ENCODE peak calls at places on chromosomes 3 and 15, in seven cellular contexts. One of them, this sample, is unnamed.

GRCh38 chr3:59555593-59556315 is 505.9 kb upstream of the CFAP20DC start:
- DNase-seq in stomach: no peak
- DNase-seq in GM13976: no peak
- DNase-seq in neural crest cell: no peak
- DNase-seq in AG04450: no peak
- DNase-seq in pancreas: no peak
- DNase-seq in NB4: no peak
- DNase-seq in this sample: peak

GRCh38 chr3:94972066-94972465 is 909.2 kb downstream of the NSUN3 start:
- DNase-seq in stomach: no peak
- DNase-seq in GM13976: no peak
- DNase-seq in neural crest cell: no peak
- DNase-seq in AG04450: no peak
- DNase-seq in pancreas: no peak
- DNase-seq in NB4: peak
- DNase-seq in this sample: no peak

GRCh38 chr3:165895919-165896318 is 58.7 kb upstream of the BCHE start:
- DNase-seq in stomach: no peak
- DNase-seq in GM13976: no peak
- DNase-seq in neural crest cell: peak
- DNase-seq in AG04450: no peak
- DNase-seq in pancreas: no peak
- DNase-seq in NB4: peak
- DNase-seq in this sample: no peak

GRCh38 chr3:100238599-100238998 is 22.2 kb upstream of the TBC1D23 start:
- DNase-seq in stomach: no peak
- DNase-seq in GM13976: no peak
- DNase-seq in neural crest cell: no peak
- DNase-seq in AG04450: no peak
- DNase-seq in pancreas: no peak
- DNase-seq in NB4: no peak
- DNase-seq in this sample: no peak

GRCh38 chr3:47605646-47606045 is 27.0 kb upstream of the CSPG5 start:
- DNase-seq in stomach: no peak
- DNase-seq in GM13976: no peak
- DNase-seq in neural crest cell: no peak
- DNase-seq in AG04450: no peak
- DNase-seq in pancreas: no peak
- DNase-seq in NB4: no peak
- DNase-seq in this sample: no peak

GRCh38 chr3:120180731-120181412 is 86.6 kb upstream of the GSK3B start:
- DNase-seq in stomach: no peak
- DNase-seq in GM13976: no peak
- DNase-seq in neural crest cell: no peak
- DNase-seq in AG04450: no peak
- DNase-seq in pancreas: no peak
- DNase-seq in NB4: no peak
- DNase-seq in this sample: no peak

GRCh38 chr3:38907426-38907825 is 91.4 kb upstream of the SCN10A start:
- DNase-seq in stomach: no peak
- DNase-seq in GM13976: no peak
- DNase-seq in neural crest cell: no peak
- DNase-seq in AG04450: no peak
- DNase-seq in pancreas: no peak
- DNase-seq in NB4: no peak
- DNase-seq in this sample: peak

GRCh38 chr3:171976526-171976925 is 62.9 kb upstream of the FNDC3B start:
- DNase-seq in stomach: no peak
- DNase-seq in GM13976: no peak
- DNase-seq in neural crest cell: no peak
- DNase-seq in AG04450: no peak
- DNase-seq in pancreas: no peak
- DNase-seq in NB4: peak
- DNase-seq in this sample: peak

GRCh38 chr3:22980346-22980745 is 222.8 kb upstream of the UBE2E2 start:
- DNase-seq in stomach: no peak
- DNase-seq in GM13976: no peak
- DNase-seq in neural crest cell: no peak
- DNase-seq in AG04450: no peak
- DNase-seq in pancreas: no peak
- DNase-seq in NB4: no peak
- DNase-seq in this sample: no peak

GRCh38 chr15:81075272-81075671 is 58.8 kb upstream of the CFAP161 start:
- DNase-seq in stomach: no peak
- DNase-seq in GM13976: no peak
- DNase-seq in neural crest cell: no peak
- DNase-seq in AG04450: no peak
- DNase-seq in pancreas: no peak
- DNase-seq in NB4: no peak
- DNase-seq in this sample: no peak

GRCh38 chr3:42165211-42165610 is 74.1 kb downstream of the TRAK1 start:
- DNase-seq in stomach: no peak
- DNase-seq in GM13976: no peak
- DNase-seq in neural crest cell: no peak
- DNase-seq in AG04450: no peak
- DNase-seq in pancreas: no peak
- DNase-seq in NB4: no peak
- DNase-seq in this sample: no peak

GRCh38 chr3:72265250-72265649 is 480.3 kb upstream of the PROK2 start:
- DNase-seq in stomach: no peak
- DNase-seq in GM13976: no peak
- DNase-seq in neural crest cell: no peak
- DNase-seq in AG04450: no peak
- DNase-seq in pancreas: no peak
- DNase-seq in NB4: peak
- DNase-seq in this sample: peak

GRCh38 chr3:79086514-79086913 is 681.3 kb downstream of the ROBO1 start:
- DNase-seq in stomach: peak
- DNase-seq in GM13976: peak
- DNase-seq in neural crest cell: peak
- DNase-seq in AG04450: peak
- DNase-seq in pancreas: no peak
- DNase-seq in NB4: peak
- DNase-seq in this sample: peak

GRCh38 chr3:196220587-196220986 is 4.3 kb downstream of the SLC51A start:
- DNase-seq in stomach: no peak
- DNase-seq in GM13976: no peak
- DNase-seq in neural crest cell: no peak
- DNase-seq in AG04450: no peak
- DNase-seq in pancreas: no peak
- DNase-seq in NB4: peak
- DNase-seq in this sample: no peak

GRCh38 chr3:52973806-52974205 is 72.1 kb downstream of the SFMBT1 start:
- DNase-seq in stomach: no peak
- DNase-seq in GM13976: no peak
- DNase-seq in neural crest cell: no peak
- DNase-seq in AG04450: no peak
- DNase-seq in pancreas: no peak
- DNase-seq in NB4: no peak
- DNase-seq in this sample: peak

GRCh38 chr3:187741403-187742350 is 3.6 kb downstream of the BCL6 start:
- DNase-seq in stomach: peak
- DNase-seq in GM13976: peak
- DNase-seq in neural crest cell: peak
- DNase-seq in AG04450: no peak
- DNase-seq in pancreas: peak
- DNase-seq in NB4: peak
- DNase-seq in this sample: peak

GRCh38 chr15:65085990-65086679 is 9.6 kb downstream of the KBTBD13 start:
- DNase-seq in stomach: peak
- DNase-seq in GM13976: peak
- DNase-seq in neural crest cell: no peak
- DNase-seq in AG04450: no peak
- DNase-seq in pancreas: no peak
- DNase-seq in NB4: peak
- DNase-seq in this sample: peak

GRCh38 chr3:155078959-155079794 is 942 bp upstream of the MME start:
- DNase-seq in stomach: no peak
- DNase-seq in GM13976: peak
- DNase-seq in neural crest cell: no peak
- DNase-seq in AG04450: no peak
- DNase-seq in pancreas: no peak
- DNase-seq in NB4: no peak
- DNase-seq in this sample: no peak

GRCh38 chr3:98326494-98326893 is 27.2 kb upstream of the OR5K4 start:
- DNase-seq in stomach: no peak
- DNase-seq in GM13976: no peak
- DNase-seq in neural crest cell: no peak
- DNase-seq in AG04450: no peak
- DNase-seq in pancreas: no peak
- DNase-seq in NB4: no peak
- DNase-seq in this sample: no peak

GRCh38 chr3:98326945-98327344 is 26.7 kb upstream of the OR5K4 start:
- DNase-seq in stomach: no peak
- DNase-seq in GM13976: peak
- DNase-seq in neural crest cell: no peak
- DNase-seq in AG04450: no peak
- DNase-seq in pancreas: no peak
- DNase-seq in NB4: no peak
- DNase-seq in this sample: no peak

GRCh38 chr3:98328933-98329332 is 24.7 kb upstream of the OR5K4 start:
- DNase-seq in stomach: no peak
- DNase-seq in GM13976: no peak
- DNase-seq in neural crest cell: no peak
- DNase-seq in AG04450: no peak
- DNase-seq in pancreas: no peak
- DNase-seq in NB4: no peak
- DNase-seq in this sample: no peak

GRCh38 chr3:98331329-98331728 is 22.3 kb upstream of the OR5K4 start:
- DNase-seq in stomach: no peak
- DNase-seq in GM13976: no peak
- DNase-seq in neural crest cell: no peak
- DNase-seq in AG04450: no peak
- DNase-seq in pancreas: no peak
- DNase-seq in NB4: no peak
- DNase-seq in this sample: no peak

GRCh38 chr3:98329392-98330124 is 24.1 kb upstream of the OR5K4 start:
- DNase-seq in stomach: peak
- DNase-seq in GM13976: peak
- DNase-seq in neural crest cell: peak
- DNase-seq in AG04450: peak
- DNase-seq in pancreas: no peak
- DNase-seq in NB4: peak
- DNase-seq in this sample: peak
- TF ChIP-seq CTCF in stomach: no peak
- TF ChIP-seq CTCF in GM13976: peak
- TF ChIP-seq CTCF in neural crest cell: peak
- TF ChIP-seq CTCF in AG04450: peak
- TF ChIP-seq CTCF in pancreas: peak
- TF ChIP-seq CTCF in NB4: peak
- TF ChIP-seq CTCF in this sample: peak

GRCh38 chr3:183159319-183159718 is 3.2 kb downstream of the LAMP3 start:
- DNase-seq in stomach: no peak
- DNase-seq in GM13976: no peak
- DNase-seq in neural crest cell: no peak
- DNase-seq in AG04450: no peak
- DNase-seq in pancreas: no peak
- DNase-seq in NB4: peak
- DNase-seq in this sample: no peak
- TF ChIP-seq CTCF in stomach: no peak
- TF ChIP-seq CTCF in GM13976: peak
- TF ChIP-seq CTCF in neural crest cell: peak
- TF ChIP-seq CTCF in AG04450: peak
- TF ChIP-seq CTCF in pancreas: no peak
- TF ChIP-seq CTCF in NB4: peak
- TF ChIP-seq CTCF in this sample: no peak

GRCh38 chr15:44298878-44299277 is 10.4 kb downstream of the GOLM2 start:
- DNase-seq in stomach: no peak
- DNase-seq in GM13976: no peak
- DNase-seq in neural crest cell: no peak
- DNase-seq in AG04450: no peak
- DNase-seq in pancreas: no peak
- DNase-seq in NB4: peak
- DNase-seq in this sample: no peak
- TF ChIP-seq CTCF in stomach: no peak
- TF ChIP-seq CTCF in GM13976: no peak
- TF ChIP-seq CTCF in neural crest cell: peak
- TF ChIP-seq CTCF in AG04450: peak
- TF ChIP-seq CTCF in pancreas: no peak
- TF ChIP-seq CTCF in NB4: peak
- TF ChIP-seq CTCF in this sample: no peak

GRCh38 chr3:194488007-194488742 is 1.4 kb upstream of the ATP13A3 start:
- DNase-seq in stomach: no peak
- DNase-seq in GM13976: peak
- DNase-seq in neural crest cell: no peak
- DNase-seq in AG04450: no peak
- DNase-seq in pancreas: no peak
- DNase-seq in NB4: peak
- DNase-seq in this sample: no peak
- TF ChIP-seq CTCF in stomach: no peak
- TF ChIP-seq CTCF in GM13976: no peak
- TF ChIP-seq CTCF in neural crest cell: no peak
- TF ChIP-seq CTCF in AG04450: no peak
- TF ChIP-seq CTCF in pancreas: no peak
- TF ChIP-seq CTCF in NB4: no peak
- TF ChIP-seq CTCF in this sample: no peak

GRCh38 chr15:91068966-91069365 is 31.1 kb upstream of the SV2B start:
- DNase-seq in stomach: no peak
- DNase-seq in GM13976: no peak
- DNase-seq in neural crest cell: no peak
- DNase-seq in AG04450: no peak
- DNase-seq in pancreas: no peak
- DNase-seq in NB4: no peak
- DNase-seq in this sample: no peak
- TF ChIP-seq CTCF in stomach: no peak
- TF ChIP-seq CTCF in GM13976: no peak
- TF ChIP-seq CTCF in neural crest cell: no peak
- TF ChIP-seq CTCF in AG04450: peak
- TF ChIP-seq CTCF in pancreas: no peak
- TF ChIP-seq CTCF in NB4: no peak
- TF ChIP-seq CTCF in this sample: no peak

This sample was measured in foreskin fibroblast.